ENCODE peak calls at places on chromosomes 1 and 21, in four cellular contexts. F is H1, S is suprapubic skin, M is A549. P is an unnamed sample.

GRCh38 chr1:173409613-173410012 is 67.5 kb upstream of the PRDX6 start:
- DNase-seq in F (no peak), M (no peak), S (no peak), P (peak; percentile 47)

GRCh38 chr21:44617071-44617501 is 5.2 kb downstream of the KRTAP10-8 start:
- DNase-seq in M (no peak), F (no peak), S (no peak), P (no peak)

GRCh38 chr1:204573563-204573925 is 57.3 kb downstream of the MDM4 start:
- DNase-seq in F (no peak), S (no peak), M (peak; percentile 30), P (no peak)

GRCh38 chr1:89611721-89612120 is 21.2 kb upstream of the LRRC8C start:
- DNase-seq in S (no peak), F (no peak), M (no peak), P (no peak)

GRCh38 chr1:93738926-93739325 is 57.3 kb upstream of the BCAR3 start:
- DNase-seq in M (no peak), S (no peak), F (no peak), P (no peak)

GRCh38 chr21:36321325-36322082 is 1.5 kb downstream of the MORC3 start:
- DNase-seq in F (no peak), M (no peak), S (no peak), P (no peak)

GRCh38 chr1:19405195-19405760 is 80.1 kb downstream of the CAPZB start:
- DNase-seq in M (no peak), S (no peak), F (no peak), P (no peak)

GRCh38 chr1:44405041-44405803 is at the start of gene RNF220:
- DNase-seq in S (peak; percentile 61), M (peak; percentile 27), F (no peak), P (peak; percentile 42)

GRCh38 chr1:108913105-108913948 is 36.5 kb downstream of the GPSM2 start:
- DNase-seq in F (no peak), S (no peak), M (no peak), P (no peak)

GRCh38 chr1:198264271-198264670 is 107.5 kb downstream of the NEK7 start:
- DNase-seq in F (no peak), M (no peak), S (no peak), P (no peak)

GRCh38 chr1:227174136-227174535 is 144.2 kb downstream of the CDC42BPA start:
- DNase-seq in S (no peak), F (no peak), M (no peak), P (no peak)

GRCh38 chr1:201166964-201167624 is 12.8 kb upstream of the TMEM9 start:
- DNase-seq in F (no peak), M (no peak), S (peak; percentile 31), P (no peak)

GRCh38 chr21:43811262-43812105 is 22.1 kb downstream of the RRP1 start:
- DNase-seq in S (no peak), M (no peak), F (no peak), P (no peak)

GRCh38 chr1:214026985-214027384 is 39.2 kb downstream of the PROX1 start:
- DNase-seq in F (peak; percentile 58), M (no peak), S (no peak), P (no peak)

GRCh38 chr1:29380532-29380931 is 144.2 kb downstream of the PTPRU start:
- DNase-seq in S (no peak), F (no peak), M (no peak), P (no peak)

GRCh38 chr1:205585835-205586785 is 45.7 kb downstream of the ELK4 start:
- DNase-seq in M (no peak), F (no peak), S (peak; percentile 44), P (no peak)

GRCh38 chr1:202567747-202568146 is 142.5 kb downstream of the SYT2 start:
- DNase-seq in F (peak; percentile 56), S (no peak), M (no peak), P (no peak)

GRCh38 chr1:62826892-62827291 is 43.0 kb downstream of the ATG4C start:
- DNase-seq in S (no peak), F (no peak), M (no peak), P (no peak)

GRCh38 chr1:44355582-44356305 is 687 bp upstream of the ERI3 start:
- DNase-seq in M (no peak), F (no peak), S (no peak), P (no peak)

GRCh38 chr1:181669209-181669608 is 185.9 kb downstream of the CACNA1E start:
- DNase-seq in F (no peak), M (no peak), S (no peak), P (no peak)

GRCh38 chr1:8317647-8318360 is at the start of gene SLC45A1:
- DNase-seq in M (peak; percentile 68), F (no peak), S (no peak), P (peak; percentile 80)

GRCh38 chr1:226677121-226678020 is 61.7 kb downstream of the ITPKB start:
- DNase-seq in M (peak; percentile 29), S (peak; percentile 95), F (no peak), P (peak; percentile 79)

GRCh38 chr1:6280761-6281451 is 20.0 kb upstream of the GPR153 start:
- DNase-seq in F (no peak), S (no peak), M (peak; percentile 23), P (no peak)
- TF ChIP-seq CTCF in F (peak; percentile 84), S (no peak), M (peak; percentile 11), P (peak; percentile 31)

DNA sequence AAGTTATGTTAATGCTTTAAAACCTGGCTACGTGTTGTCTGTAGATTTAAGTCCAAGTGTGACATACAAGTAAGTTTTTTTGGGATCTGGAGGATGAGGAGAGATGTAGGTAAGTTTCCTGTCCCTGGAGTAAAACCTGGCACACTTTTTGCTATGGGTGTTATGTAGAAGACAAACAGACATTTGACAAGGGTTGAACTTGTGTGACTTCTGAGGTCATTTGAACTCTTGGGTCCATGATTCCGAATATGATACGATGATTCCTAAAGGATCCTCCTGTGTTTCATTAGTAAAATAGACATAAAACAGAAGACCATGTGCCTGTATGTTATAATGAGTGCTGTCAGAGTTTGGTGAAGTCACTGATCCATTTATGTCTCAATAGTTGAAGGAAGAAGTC is 44.2 kb downstream of the ARID1A start:
- DNase-seq in S (no peak), F (no peak), M (no peak), P (no peak)
- TF ChIP-seq EP300 in S (no peak), F (no peak), M (no peak), P (no peak)

GRCh38 chr1:185672719-185673360 is 61.4 kb upstream of the HMCN1 start:
- DNase-seq in S (no peak), M (no peak), F (no peak), P (no peak)
- H3K4me1 ChIP-seq in S (peaks cover 8% of the 10 kb centered on the region), M (peaks cover 10% of the 10 kb centered on the region), F (no peaks in the 10 kb centered on the region), P (peaks cover 9% of the 10 kb centered on the region)

GRCh38 chr1:212286437-212287131 is 1.4 kb downstream of the PPP2R5A start:
- DNase-seq in S (no peak), M (no peak), F (no peak), P (no peak)
- TF ChIP-seq CTCF in S (no peak), M (no peak), F (no peak), P (no peak)

DNA sequence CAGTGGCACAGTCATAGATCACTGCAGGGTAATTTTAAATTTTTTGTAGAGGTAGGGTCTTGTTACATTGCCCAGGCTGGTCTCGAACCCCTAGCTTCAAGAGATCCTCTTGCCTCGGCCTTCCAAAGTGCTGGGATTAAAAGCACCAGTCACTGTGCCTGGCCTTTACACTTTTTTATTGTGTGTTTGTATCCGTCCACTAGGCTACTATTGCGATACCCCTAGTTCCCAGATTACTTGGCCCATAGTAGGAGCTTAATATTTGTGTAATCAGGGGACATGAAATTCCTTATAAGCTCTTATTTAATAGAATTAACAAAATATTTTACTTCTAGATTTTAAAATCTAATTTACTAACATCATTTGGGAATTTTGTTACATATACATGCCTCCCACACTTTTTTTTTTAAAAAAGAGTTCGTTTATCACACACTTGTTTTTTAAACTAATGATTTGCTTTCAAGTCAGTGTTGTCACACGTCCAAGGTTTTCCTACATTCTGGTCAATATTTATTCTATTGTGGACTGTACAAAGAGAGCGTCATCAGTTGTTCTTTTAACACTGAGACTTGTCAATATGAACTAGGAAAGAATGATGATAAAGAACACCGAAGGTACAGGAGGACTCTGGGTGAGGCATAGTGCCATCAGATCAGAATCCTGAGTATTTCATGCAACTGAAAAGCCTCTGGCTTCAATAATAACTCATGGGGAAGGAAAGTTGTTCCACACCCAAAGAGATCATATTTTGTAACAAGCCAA is 63.7 kb downstream of the LEPR start:
- DNase-seq in F (no peak), S (no peak), M (no peak), P (no peak)
- TF ChIP-seq EP300 in F (no peak), S (no peak), M (no peak), P (no peak)

GRCh38 chr1:35187816-35188342 is 5.1 kb downstream of the SFPQ start:
- DNase-seq in F (no peak), M (no peak), S (no peak), P (no peak)
- H3K4me1 ChIP-seq in F (peaks cover 10% of the 10 kb centered on the region), M (peaks cover 62% of the 10 kb centered on the region), S (peaks cover 66% of the 10 kb centered on the region), P (peaks cover 77% of the 10 kb centered on the region)